ENCODE peak calls at places on chromosomes 6 and 20, in four cellular contexts. One of them, this sample, is unnamed.

GRCh38 chr20:21104466-21104761 is 1.7 kb downstream of the LINC00237 start:
- DNase-seq in sigmoid colon: no peak
- DNase-seq in ascending aorta: no peak
- DNase-seq in ovary: no peak
- DNase-seq in this sample: no peak

GRCh38 chr6:31738048-31738979 is 1.5 kb upstream of the MSH5 start:
- DNase-seq in sigmoid colon: no peak
- DNase-seq in ascending aorta: no peak
- DNase-seq in ovary: no peak
- DNase-seq in this sample: peak

GRCh38 chr6:117616971-117617765 is 14.9 kb upstream of the GOPC start:
- DNase-seq in sigmoid colon: no peak
- DNase-seq in ascending aorta: no peak
- DNase-seq in ovary: no peak
- DNase-seq in this sample: no peak

GRCh38 chr6:147135211-147135672 is 69.0 kb upstream of the STXBP5 start:
- DNase-seq in sigmoid colon: no peak
- DNase-seq in ovary: no peak
- DNase-seq in ascending aorta: no peak
- DNase-seq in this sample: peak

GRCh38 chr6:118542184-118542952 is 5.7 kb upstream of the PLN start:
- DNase-seq in ascending aorta: no peak
- DNase-seq in ovary: no peak
- DNase-seq in sigmoid colon: no peak
- DNase-seq in this sample: peak

GRCh38 chr20:49385471-49385870 is 97.0 kb downstream of the KCNB1 start:
- DNase-seq in ovary: no peak
- DNase-seq in sigmoid colon: no peak
- DNase-seq in ascending aorta: no peak
- DNase-seq in this sample: peak

GRCh38 chr6:134247271-134247833 is 70.6 kb downstream of the SGK1 start:
- DNase-seq in ovary: no peak
- DNase-seq in ascending aorta: no peak
- DNase-seq in sigmoid colon: no peak
- DNase-seq in this sample: no peak

GRCh38 chr6:2158596-2159271 is 86.7 kb downstream of the GMDS start:
- DNase-seq in ovary: no peak
- DNase-seq in sigmoid colon: no peak
- DNase-seq in ascending aorta: no peak
- DNase-seq in this sample: peak

GRCh38 chr6:127447780-127448179 is 11.4 kb downstream of the KIAA0408 start:
- DNase-seq in ovary: no peak
- DNase-seq in ascending aorta: no peak
- DNase-seq in sigmoid colon: no peak
- DNase-seq in this sample: no peak

GRCh38 chr6:116382587-116382986 is 11.8 kb downstream of the DSE start:
- DNase-seq in sigmoid colon: no peak
- DNase-seq in ascending aorta: no peak
- DNase-seq in ovary: no peak
- DNase-seq in this sample: no peak

GRCh38 chr6:41502607-41503434 is 43.4 kb upstream of the FOXP4 start:
- DNase-seq in ovary: peak
- DNase-seq in ascending aorta: no peak
- DNase-seq in sigmoid colon: peak
- DNase-seq in this sample: peak

GRCh38 chr6:146883640-146884531 is 285.1 kb downstream of the ADGB start:
- DNase-seq in sigmoid colon: no peak
- DNase-seq in ovary: no peak
- DNase-seq in ascending aorta: no peak
- DNase-seq in this sample: no peak

GRCh38 chr6:83062225-83062624 is 3.4 kb downstream of the UBE3D start:
- DNase-seq in ascending aorta: no peak
- DNase-seq in sigmoid colon: no peak
- DNase-seq in ovary: no peak
- DNase-seq in this sample: peak

GRCh38 chr6:113858067-113858604 is 991 bp downstream of the MARCKS start:
- DNase-seq in ovary: peak
- DNase-seq in sigmoid colon: peak
- DNase-seq in ascending aorta: no peak
- DNase-seq in this sample: peak

GRCh38 chr6:99608886-99609482 is 2.4 kb downstream of the PRDM13 start:
- DNase-seq in ovary: no peak
- DNase-seq in ascending aorta: no peak
- DNase-seq in sigmoid colon: no peak
- DNase-seq in this sample: no peak

GRCh38 chr6:35024601-35025054 is 116.5 kb downstream of the TCP11 start:
- DNase-seq in sigmoid colon: no peak
- DNase-seq in ascending aorta: no peak
- DNase-seq in ovary: no peak
- DNase-seq in this sample: peak

GRCh38 chr6:3612341-3613041 is 139.0 kb downstream of the PXDC1 start:
- DNase-seq in ovary: no peak
- DNase-seq in sigmoid colon: no peak
- DNase-seq in ascending aorta: no peak
- DNase-seq in this sample: peak

GRCh38 chr6:117840541-117840983 is 66.5 kb upstream of the SLC35F1 start:
- DNase-seq in ascending aorta: no peak
- DNase-seq in sigmoid colon: no peak
- DNase-seq in ovary: no peak
- DNase-seq in this sample: peak

GRCh38 chr20:32828029-32828666 is 8.4 kb downstream of the MAPRE1 start:
- DNase-seq in sigmoid colon: peak
- DNase-seq in ascending aorta: no peak
- DNase-seq in ovary: no peak
- DNase-seq in this sample: peak

GRCh38 chr20:46347831-46348230 is 39.5 kb upstream of the CDH22 start:
- DNase-seq in ascending aorta: no peak
- DNase-seq in sigmoid colon: no peak
- DNase-seq in ovary: no peak
- DNase-seq in this sample: no peak

GRCh38 chr6:161074496-161075140 is 83.0 kb downstream of the MAP3K4 start:
- DNase-seq in ascending aorta: no peak
- DNase-seq in ovary: no peak
- DNase-seq in sigmoid colon: no peak
- DNase-seq in this sample: no peak

GRCh38 chr6:11144393-11144829 is 32.9 kb upstream of the ERVFRD-1 start:
- DNase-seq in ovary: peak
- DNase-seq in ascending aorta: peak
- DNase-seq in sigmoid colon: peak
- DNase-seq in this sample: peak

GRCh38 chr6:92647630-92648029 is 771.7 kb downstream of the EPHA7 start:
- DNase-seq in sigmoid colon: no peak
- DNase-seq in ascending aorta: no peak
- DNase-seq in ovary: no peak
- DNase-seq in this sample: peak

GRCh38 chr20:38098952-38099351 is 65.4 kb downstream of the RPRD1B start:
- DNase-seq in ovary: no peak
- DNase-seq in sigmoid colon: no peak
- DNase-seq in ascending aorta: no peak
- DNase-seq in this sample: no peak

GRCh38 chr6:167337675-167338449 is 13.0 kb downstream of the TTLL2 start:
- DNase-seq in ovary: no peak
- DNase-seq in sigmoid colon: no peak
- DNase-seq in ascending aorta: no peak
- DNase-seq in this sample: no peak

GRCh38 chr6:1603708-1604346 is 5.9 kb upstream of the FOXC1 start:
- DNase-seq in ovary: no peak
- DNase-seq in ascending aorta: no peak
- DNase-seq in sigmoid colon: no peak
- DNase-seq in this sample: no peak

GRCh38 chr6:43644940-43645612 is at the start of gene RSPH9:
- DNase-seq in ovary: peak
- DNase-seq in sigmoid colon: peak
- DNase-seq in ascending aorta: no peak
- DNase-seq in this sample: peak

GRCh38 chr6:15962449-15962764 is 166.5 kb upstream of the MYLIP start:
- DNase-seq in sigmoid colon: no peak
- DNase-seq in ovary: no peak
- DNase-seq in ascending aorta: no peak
- DNase-seq in this sample: peak

GRCh38 chr6:83461438-83461837 is 30.6 kb upstream of the ME1 start:
- DNase-seq in ascending aorta: no peak
- DNase-seq in sigmoid colon: no peak
- DNase-seq in ovary: no peak
- DNase-seq in this sample: no peak

GRCh38 chr6:166583230-166583629 is 3.2 kb downstream of the RAMACL start:
- DNase-seq in sigmoid colon: no peak
- DNase-seq in ascending aorta: no peak
- DNase-seq in ovary: no peak
- DNase-seq in this sample: no peak

GRCh38 chr6:30490031-30490876 is 945 bp downstream of the HLA-E start:
- DNase-seq in sigmoid colon: peak
- DNase-seq in ovary: peak
- DNase-seq in ascending aorta: no peak
- DNase-seq in this sample: peak
- TF ChIP-seq CTCF in sigmoid colon: no peak
- TF ChIP-seq CTCF in ovary: no peak
- TF ChIP-seq CTCF in ascending aorta: no peak
- TF ChIP-seq CTCF in this sample: no peak

GRCh38 chr6:26597821-26598220 is 1.1 kb downstream of the ABT1 start:
- DNase-seq in ascending aorta: no peak
- DNase-seq in ovary: no peak
- DNase-seq in sigmoid colon: no peak
- DNase-seq in this sample: no peak
- H3K4me3 ChIP-seq in ascending aorta: peak
- H3K4me3 ChIP-seq in ovary: no peak
- H3K4me3 ChIP-seq in sigmoid colon: peak
- H3K4me3 ChIP-seq in this sample: peak

GRCh38 chr20:34580588-34580940 is 22.0 kb downstream of the MAP1LC3A start:
- DNase-seq in sigmoid colon: no peak
- DNase-seq in ascending aorta: no peak
- DNase-seq in ovary: no peak
- DNase-seq in this sample: no peak

GRCh38 chr20:34578521-34579147 is 20.1 kb downstream of the MAP1LC3A start:
- DNase-seq in ascending aorta: no peak
- DNase-seq in ovary: no peak
- DNase-seq in sigmoid colon: no peak
- DNase-seq in this sample: no peak

GRCh38 chr20:34578040-34578439 is 19.5 kb downstream of the MAP1LC3A start:
- DNase-seq in sigmoid colon: no peak
- DNase-seq in ascending aorta: no peak
- DNase-seq in ovary: no peak
- DNase-seq in this sample: no peak

GRCh38 chr20:34579936-34580587 is 21.5 kb downstream of the MAP1LC3A start:
- DNase-seq in sigmoid colon: no peak
- DNase-seq in ascending aorta: no peak
- DNase-seq in ovary: no peak
- DNase-seq in this sample: no peak

GRCh38 chr20:34579191-34579661 is 20.7 kb downstream of the MAP1LC3A start:
- DNase-seq in ovary: no peak
- DNase-seq in ascending aorta: no peak
- DNase-seq in sigmoid colon: no peak
- DNase-seq in this sample: peak
- TF ChIP-seq CTCF in ovary: no peak
- TF ChIP-seq CTCF in ascending aorta: peak
- TF ChIP-seq CTCF in sigmoid colon: peak
- TF ChIP-seq CTCF in this sample: peak

GRCh38 chr6:137870286-137870685 is 3.2 kb downstream of the TNFAIP3 start:
- DNase-seq in ovary: no peak
- DNase-seq in ascending aorta: no peak
- DNase-seq in sigmoid colon: no peak
- DNase-seq in this sample: no peak

GRCh38 chr6:137869781-137870180 is 2.7 kb downstream of the TNFAIP3 start:
- DNase-seq in ascending aorta: no peak
- DNase-seq in sigmoid colon: no peak
- DNase-seq in ovary: no peak
- DNase-seq in this sample: no peak

GRCh38 chr6:137870744-137871247 is 3.7 kb downstream of the TNFAIP3 start:
- DNase-seq in ascending aorta: no peak
- DNase-seq in sigmoid colon: no peak
- DNase-seq in ovary: no peak
- DNase-seq in this sample: no peak

GRCh38 chr6:137867685-137868509 is 838 bp downstream of the TNFAIP3 start:
- DNase-seq in ascending aorta: no peak
- DNase-seq in ovary: peak
- DNase-seq in sigmoid colon: peak
- DNase-seq in this sample: no peak

DNA sequence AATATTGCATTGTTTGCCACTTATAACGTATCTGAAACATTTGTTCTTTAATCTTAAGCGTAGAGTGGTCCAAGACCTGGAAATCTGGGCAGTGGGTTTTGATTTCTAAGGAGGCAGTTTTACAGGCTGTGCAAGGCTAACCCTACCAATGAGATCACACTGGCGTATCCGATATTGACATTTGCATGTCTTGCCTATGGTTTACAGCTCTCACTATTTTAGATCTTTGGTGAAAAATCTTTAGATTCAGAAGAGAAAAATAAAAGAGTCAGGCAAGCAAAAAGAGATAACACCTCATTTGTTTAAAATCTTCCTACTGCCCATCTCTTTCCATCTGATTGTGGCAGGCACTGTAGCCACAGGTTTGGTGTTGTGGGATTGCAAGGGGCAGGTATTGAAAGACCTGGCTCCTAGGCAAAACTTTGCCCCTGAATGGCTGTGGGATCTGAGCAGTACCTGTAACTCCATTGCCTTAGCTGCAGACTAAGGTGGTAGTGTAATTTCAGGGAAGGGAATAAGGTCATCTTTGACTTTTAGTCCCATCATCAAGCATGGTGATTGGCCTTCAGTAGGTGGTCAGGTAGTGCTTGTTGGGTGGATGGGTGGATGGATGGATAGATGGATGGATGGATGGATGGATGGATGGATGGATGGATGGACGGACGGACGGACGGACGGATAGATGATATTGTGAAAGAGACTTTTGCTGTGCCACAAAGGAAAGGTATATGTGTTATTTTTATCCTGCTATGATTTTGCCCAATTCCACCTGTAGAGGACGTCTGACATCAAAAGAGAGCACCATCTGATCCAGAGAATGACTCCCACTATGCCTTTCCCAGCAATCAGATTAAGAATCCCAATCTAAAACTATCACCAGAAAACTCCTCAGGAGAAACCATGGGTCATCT is 1.9 kb downstream of the TNFAIP3 start:
- DNase-seq in sigmoid colon: no peak
- DNase-seq in ovary: no peak
- DNase-seq in ascending aorta: no peak
- DNase-seq in this sample: no peak
- H3K4me3 ChIP-seq in sigmoid colon: peak
- H3K4me3 ChIP-seq in ovary: peak
- H3K4me3 ChIP-seq in ascending aorta: peak
- H3K4me3 ChIP-seq in this sample: peak

GRCh38 chr20:36575066-36575743 is 1.8 kb downstream of the TGIF2 start:
- DNase-seq in sigmoid colon: peak
- DNase-seq in ascending aorta: no peak
- DNase-seq in ovary: peak
- DNase-seq in this sample: peak
- TF ChIP-seq CTCF in sigmoid colon: no peak
- TF ChIP-seq CTCF in ascending aorta: no peak
- TF ChIP-seq CTCF in ovary: no peak
- TF ChIP-seq CTCF in this sample: no peak